ENCODE peak calls at places on chromosomes 13 and 19, in five cellular contexts. One of them, this sample, is unnamed.

GRCh38 chr13:39815345-39816111 is 160.1 kb downstream of the COG6 start:
- DNase-seq in NCI-H345: no peak
- DNase-seq in M059J: no peak
- DNase-seq in foreskin melanocyte: no peak
- DNase-seq in stimulated activated CD4-positive, alpha-beta T cell treated with anti-CD3 and anti-CD28 coated beads, Interleukin-15, amount 100 ng/mL, for 1 hour: no peak
- DNase-seq in this sample: no peak

GRCh38 chr19:6232567-6232966 is 47.2 kb downstream of the MLLT1 start:
- DNase-seq in M059J: peak
- DNase-seq in stimulated activated CD4-positive, alpha-beta T cell treated with anti-CD3 and anti-CD28 coated beads, Interleukin-15, amount 100 ng/mL, for 1 hour: no peak
- DNase-seq in NCI-H345: no peak
- DNase-seq in foreskin melanocyte: no peak
- DNase-seq in this sample: no peak

GRCh38 chr13:40207110-40207478 is 459.3 kb downstream of the FOXO1 start:
- DNase-seq in NCI-H345: no peak
- DNase-seq in foreskin melanocyte: no peak
- DNase-seq in M059J: no peak
- DNase-seq in stimulated activated CD4-positive, alpha-beta T cell treated with anti-CD3 and anti-CD28 coated beads, Interleukin-15, amount 100 ng/mL, for 1 hour: no peak
- DNase-seq in this sample: no peak

GRCh38 chr19:55600336-55601028 is 394 bp downstream of the ZNF524 start:
- DNase-seq in NCI-H345: peak
- DNase-seq in foreskin melanocyte: no peak
- DNase-seq in stimulated activated CD4-positive, alpha-beta T cell treated with anti-CD3 and anti-CD28 coated beads, Interleukin-15, amount 100 ng/mL, for 1 hour: no peak
- DNase-seq in M059J: peak
- DNase-seq in this sample: peak

GRCh38 chr13:63690672-63691071 is 2275.0 kb upstream of the PCDH20 start:
- DNase-seq in NCI-H345: no peak
- DNase-seq in M059J: no peak
- DNase-seq in stimulated activated CD4-positive, alpha-beta T cell treated with anti-CD3 and anti-CD28 coated beads, Interleukin-15, amount 100 ng/mL, for 1 hour: no peak
- DNase-seq in foreskin melanocyte: no peak
- DNase-seq in this sample: no peak

GRCh38 chr19:4365341-4365740 is 22.0 kb downstream of the MPND start:
- DNase-seq in stimulated activated CD4-positive, alpha-beta T cell treated with anti-CD3 and anti-CD28 coated beads, Interleukin-15, amount 100 ng/mL, for 1 hour: no peak
- DNase-seq in NCI-H345: no peak
- DNase-seq in M059J: no peak
- DNase-seq in foreskin melanocyte: no peak
- DNase-seq in this sample: no peak

GRCh38 chr19:46471116-46471733 is at the start of gene PNMA8A:
- DNase-seq in foreskin melanocyte: no peak
- DNase-seq in NCI-H345: peak
- DNase-seq in stimulated activated CD4-positive, alpha-beta T cell treated with anti-CD3 and anti-CD28 coated beads, Interleukin-15, amount 100 ng/mL, for 1 hour: no peak
- DNase-seq in M059J: peak
- DNase-seq in this sample: no peak

GRCh38 chr13:49112782-49113525 is 107.2 kb upstream of the MLNR start:
- DNase-seq in foreskin melanocyte: no peak
- DNase-seq in M059J: no peak
- DNase-seq in NCI-H345: no peak
- DNase-seq in stimulated activated CD4-positive, alpha-beta T cell treated with anti-CD3 and anti-CD28 coated beads, Interleukin-15, amount 100 ng/mL, for 1 hour: no peak
- DNase-seq in this sample: no peak

GRCh38 chr19:51971624-51972023 is 15.0 kb downstream of the ZNF350 start:
- DNase-seq in stimulated activated CD4-positive, alpha-beta T cell treated with anti-CD3 and anti-CD28 coated beads, Interleukin-15, amount 100 ng/mL, for 1 hour: no peak
- DNase-seq in foreskin melanocyte: peak
- DNase-seq in M059J: peak
- DNase-seq in NCI-H345: no peak
- DNase-seq in this sample: no peak

GRCh38 chr19:53537126-53537522 is 821 bp upstream of the ZNF331 start:
- DNase-seq in NCI-H345: no peak
- DNase-seq in foreskin melanocyte: no peak
- DNase-seq in M059J: no peak
- DNase-seq in stimulated activated CD4-positive, alpha-beta T cell treated with anti-CD3 and anti-CD28 coated beads, Interleukin-15, amount 100 ng/mL, for 1 hour: no peak
- DNase-seq in this sample: no peak

GRCh38 chr13:40619479-40619814 is 47.0 kb downstream of the FOXO1 start:
- DNase-seq in stimulated activated CD4-positive, alpha-beta T cell treated with anti-CD3 and anti-CD28 coated beads, Interleukin-15, amount 100 ng/mL, for 1 hour: no peak
- DNase-seq in foreskin melanocyte: no peak
- DNase-seq in M059J: peak
- DNase-seq in NCI-H345: no peak
- DNase-seq in this sample: no peak

GRCh38 chr19:35248310-35249145 is at the start of gene LSR:
- DNase-seq in NCI-H345: peak
- DNase-seq in foreskin melanocyte: no peak
- DNase-seq in stimulated activated CD4-positive, alpha-beta T cell treated with anti-CD3 and anti-CD28 coated beads, Interleukin-15, amount 100 ng/mL, for 1 hour: peak
- DNase-seq in M059J: no peak
- DNase-seq in this sample: no peak

GRCh38 chr19:19420570-19421301 is 15.3 kb downstream of the GATAD2A start:
- DNase-seq in stimulated activated CD4-positive, alpha-beta T cell treated with anti-CD3 and anti-CD28 coated beads, Interleukin-15, amount 100 ng/mL, for 1 hour: no peak
- DNase-seq in foreskin melanocyte: peak
- DNase-seq in NCI-H345: no peak
- DNase-seq in M059J: peak
- DNase-seq in this sample: no peak

GRCh38 chr13:90420683-90421082 is 926.8 kb upstream of the MIR17HG start:
- DNase-seq in M059J: no peak
- DNase-seq in stimulated activated CD4-positive, alpha-beta T cell treated with anti-CD3 and anti-CD28 coated beads, Interleukin-15, amount 100 ng/mL, for 1 hour: no peak
- DNase-seq in NCI-H345: no peak
- DNase-seq in foreskin melanocyte: no peak
- DNase-seq in this sample: no peak

This sample was measured in esophagus squamous epithelium.